ENCODE peak calls at places on chromosomes 1 and 21, in seven cellular contexts. One of them, this sample, is unnamed.

GRCh38 chr1:9410737-9411297 is 118.1 kb downstream of the SPSB1 start:
- DNase-seq in OCI-LY7: peak; percentile 71
- DNase-seq in D721Med: no peak
- DNase-seq in body of pancreas: no peak
- DNase-seq in CD4-positive, alpha-beta T cell: no peak
- DNase-seq in CD4-positive, CD25-positive, alpha-beta regulatory T cell: peak; percentile 65
- DNase-seq in coronary artery: no peak
- DNase-seq in this sample: no peak

GRCh38 chr21:36917487-36918158 is 48.8 kb downstream of the HLCS start:
- DNase-seq in OCI-LY7: no peak
- DNase-seq in D721Med: no peak
- DNase-seq in body of pancreas: peak; percentile 68
- DNase-seq in CD4-positive, alpha-beta T cell: no peak
- DNase-seq in CD4-positive, CD25-positive, alpha-beta regulatory T cell: peak; percentile 11
- DNase-seq in coronary artery: no peak
- DNase-seq in this sample: peak; percentile 35

GRCh38 chr1:233509596-233509995 is 104.3 kb upstream of the KCNK1 start:
- DNase-seq in OCI-LY7: no peak
- DNase-seq in D721Med: no peak
- DNase-seq in body of pancreas: no peak
- DNase-seq in CD4-positive, alpha-beta T cell: no peak
- DNase-seq in CD4-positive, CD25-positive, alpha-beta regulatory T cell: no peak
- DNase-seq in coronary artery: no peak
- DNase-seq in this sample: no peak

GRCh38 chr1:40024671-40025070 is 15.9 kb upstream of the CAP1 start:
- DNase-seq in OCI-LY7: no peak
- DNase-seq in D721Med: no peak
- DNase-seq in body of pancreas: no peak
- DNase-seq in CD4-positive, alpha-beta T cell: no peak
- DNase-seq in CD4-positive, CD25-positive, alpha-beta regulatory T cell: no peak
- DNase-seq in coronary artery: no peak
- DNase-seq in this sample: no peak

GRCh38 chr1:210359255-210359654 is 30.6 kb downstream of the HHAT start:
- DNase-seq in OCI-LY7: no peak
- DNase-seq in D721Med: no peak
- DNase-seq in body of pancreas: no peak
- DNase-seq in CD4-positive, alpha-beta T cell: no peak
- DNase-seq in CD4-positive, CD25-positive, alpha-beta regulatory T cell: no peak
- DNase-seq in coronary artery: no peak
- DNase-seq in this sample: no peak

GRCh38 chr1:156624814-156625435 is 5.7 kb downstream of the HAPLN2 start:
- DNase-seq in OCI-LY7: no peak
- DNase-seq in D721Med: no peak
- DNase-seq in body of pancreas: no peak
- DNase-seq in CD4-positive, alpha-beta T cell: no peak
- DNase-seq in CD4-positive, CD25-positive, alpha-beta regulatory T cell: no peak
- DNase-seq in coronary artery: no peak
- DNase-seq in this sample: no peak

GRCh38 chr1:198283222-198283621 is 126.4 kb downstream of the NEK7 start:
- DNase-seq in OCI-LY7: no peak
- DNase-seq in D721Med: no peak
- DNase-seq in body of pancreas: no peak
- DNase-seq in CD4-positive, alpha-beta T cell: no peak
- DNase-seq in CD4-positive, CD25-positive, alpha-beta regulatory T cell: no peak
- DNase-seq in coronary artery: no peak
- DNase-seq in this sample: no peak

GRCh38 chr1:225349826-225350225 is 78.0 kb downstream of the LBR start:
- DNase-seq in OCI-LY7: no peak
- DNase-seq in D721Med: no peak
- DNase-seq in body of pancreas: no peak
- DNase-seq in CD4-positive, alpha-beta T cell: no peak
- DNase-seq in CD4-positive, CD25-positive, alpha-beta regulatory T cell: no peak
- DNase-seq in coronary artery: no peak
- DNase-seq in this sample: no peak

GRCh38 chr1:118900643-118901440 is 87.3 kb downstream of the TBX15 start:
- DNase-seq in OCI-LY7: no peak
- DNase-seq in D721Med: no peak
- DNase-seq in body of pancreas: no peak
- DNase-seq in CD4-positive, alpha-beta T cell: no peak
- DNase-seq in CD4-positive, CD25-positive, alpha-beta regulatory T cell: no peak
- DNase-seq in coronary artery: no peak
- DNase-seq in this sample: no peak

GRCh38 chr1:185668013-185668412 is 66.2 kb upstream of the HMCN1 start:
- DNase-seq in OCI-LY7: no peak
- DNase-seq in D721Med: no peak
- DNase-seq in body of pancreas: no peak
- DNase-seq in CD4-positive, alpha-beta T cell: no peak
- DNase-seq in CD4-positive, CD25-positive, alpha-beta regulatory T cell: no peak
- DNase-seq in coronary artery: no peak
- DNase-seq in this sample: no peak

GRCh38 chr21:14119038-14119437 is 91.7 kb downstream of the LIPI start:
- DNase-seq in OCI-LY7: no peak
- DNase-seq in D721Med: no peak
- DNase-seq in body of pancreas: no peak
- DNase-seq in CD4-positive, alpha-beta T cell: no peak
- DNase-seq in CD4-positive, CD25-positive, alpha-beta regulatory T cell: no peak
- DNase-seq in coronary artery: no peak
- DNase-seq in this sample: no peak

GRCh38 chr1:156232222-156232621 is 9.8 kb upstream of the BGLAP start:
- DNase-seq in OCI-LY7: no peak
- DNase-seq in D721Med: no peak
- DNase-seq in body of pancreas: no peak
- DNase-seq in CD4-positive, alpha-beta T cell: no peak
- DNase-seq in CD4-positive, CD25-positive, alpha-beta regulatory T cell: no peak
- DNase-seq in coronary artery: no peak
- DNase-seq in this sample: no peak